ENCODE peak calls at places on chromosomes 16 and 17, in six cellular contexts. D is ELR, U is fibroblast of the conjunctiva, O is NCI-H446, F is heart right ventricle, B is T-helper 2 cell. Z is an unnamed sample.

GRCh38 chr16:89373355-89374110 is 116.8 kb downstream of the ANKRD11 start:
- DNase-seq in D (peak), U (peak), O (no peak), F (no peak), B (no peak), Z (peak)

GRCh38 chr17:19354123-19354522 is 8.4 kb downstream of the B9D1 start:
- DNase-seq in D (peak), U (peak), O (no peak), F (no peak), B (no peak), Z (peak)

GRCh38 chr17:82003411-82004381 is 19.0 kb downstream of the CENPX start:
- DNase-seq in D (peak), U (peak), O (no peak), F (peak), B (no peak), Z (peak)

GRCh38 chr17:68320311-68320865 is 29.1 kb downstream of the ARSG start:
- DNase-seq in D (no peak), U (no peak), O (no peak), F (no peak), B (no peak), Z (no peak)

GRCh38 chr16:57324649-57325223 is 33.8 kb upstream of the CCL22 start:
- DNase-seq in D (no peak), U (no peak), O (no peak), F (no peak), B (no peak), Z (no peak)

GRCh38 chr16:72467157-72467759 is 295.3 kb upstream of the PMFBP1 start:
- DNase-seq in D (peak), U (peak), O (no peak), F (no peak), B (no peak), Z (peak)

GRCh38 chr16:89150090-89150835 is 21.3 kb upstream of the CDH15 start:
- DNase-seq in D (no peak), U (no peak), O (no peak), F (no peak), B (no peak), Z (no peak)

GRCh38 chr17:80175411-80175810 is 5.6 kb downstream of the CARD14 start:
- DNase-seq in D (peak), U (no peak), O (no peak), F (no peak), B (no peak), Z (peak)

GRCh38 chr16:81715358-81716196 is 63.5 kb upstream of the PLCG2 start:
- DNase-seq in D (no peak), U (no peak), O (no peak), F (no peak), B (peak), Z (no peak)

GRCh38 chr17:2198917-2199316 is 104.7 kb downstream of the SMG6 start:
- DNase-seq in D (peak), U (no peak), O (no peak), F (no peak), B (no peak), Z (no peak)

GRCh38 chr17:61474235-61474927 is 22.2 kb downstream of the TBX4 start:
- DNase-seq in D (peak), U (peak), O (no peak), F (no peak), B (no peak), Z (no peak)

GRCh38 chr17:51487947-51488346 is 227.6 kb downstream of the UTP18 start:
- DNase-seq in D (peak), U (no peak), O (no peak), F (no peak), B (no peak), Z (peak)

GRCh38 chr17:77279448-77280303 is 138.9 kb downstream of the SEC14L1 start:
- DNase-seq in D (no peak), U (no peak), O (no peak), F (no peak), B (no peak), Z (peak)

GRCh38 chr17:78257810-78258322 is 26.4 kb downstream of the TMEM235 start:
- DNase-seq in D (no peak), U (no peak), O (no peak), F (no peak), B (no peak), Z (peak)

GRCh38 chr16:82034981-82035612 is at the start of gene HSD17B2:
- DNase-seq in D (peak), U (no peak), O (no peak), F (no peak), B (no peak), Z (peak)

GRCh38 chr17:38747385-38748328 is 479 bp downstream of the PCGF2 start:
- DNase-seq in D (peak), U (no peak), O (no peak), F (peak), B (no peak), Z (no peak)